ENCODE peak calls at places on chromosomes 3 and 15, in nine cellular contexts. C is amniotic stem cell; M is NCI-H2171; Y is C1 segment of cervical spinal cord; T is SK-N-SH; U is CD4-positive, alpha-beta T cell; S is stimulated activated CD8-positive, alpha-beta memory T cell treated with anti-CD3 and anti-CD28 coated beads, Interleukin-15, amount 100 ng/mL, for 4 hours; Z is GM12892; F is amygdala. O is an unnamed sample.

GRCh38 chr3:63538912-63539311 is 113.6 kb upstream of the SNTN start:
- DNase-seq in U (no peak), F (no peak), M (no peak), T (no peak), C (no peak), Z (no peak), Y (no peak), S (no peak), O (no peak)

GRCh38 chr3:191094057-191094456 is 105.0 kb upstream of the OSTN start:
- DNase-seq in T (no peak), U (no peak), Z (no peak), Y (no peak), F (no peak), C (peak; percentile 80), S (no peak), M (no peak), O (no peak)

GRCh38 chr3:9862391-9863235 is 17.4 kb downstream of the CIDEC start:
- DNase-seq in S (no peak), T (peak; percentile 53), U (no peak), C (no peak), F (no peak), M (no peak), Z (peak; percentile 56), Y (no peak), O (peak; percentile 53)

GRCh38 chr15:64597469-64597806 is 137.1 kb downstream of the ZNF609 start:
- DNase-seq in T (peak; percentile 67), S (no peak), Y (no peak), C (no peak), F (no peak), U (no peak), Z (no peak), M (peak; percentile 73), O (no peak)

GRCh38 chr3:48274452-48274851 is 33.5 kb downstream of the ZNF589 start:
- DNase-seq in Z (no peak), C (no peak), S (no peak), Y (no peak), F (no peak), M (no peak), T (no peak), U (no peak), O (no peak)

GRCh38 chr3:23153034-23153433 is 50.1 kb upstream of the UBE2E2 start:
- DNase-seq in Z (no peak), M (no peak), T (no peak), U (no peak), C (no peak), S (no peak), Y (no peak), F (no peak), O (no peak)

GRCh38 chr3:157436583-157437300 is at the start of gene PTX3:
- DNase-seq in U (no peak), Z (no peak), S (no peak), Y (no peak), F (peak; percentile 14), T (peak; percentile 8), C (peak; percentile 50), M (no peak), O (peak; percentile 8)

GRCh38 chr3:127077506-127078064 is 94.7 kb downstream of the PLXNA1 start:
- DNase-seq in T (no peak), Y (no peak), U (no peak), C (no peak), M (no peak), F (no peak), Z (no peak), S (no peak), O (no peak)

GRCh38 chr3:136535906-136536305 is 216.3 kb downstream of the STAG1 start:
- DNase-seq in M (no peak), Y (no peak), T (no peak), Z (no peak), F (no peak), S (no peak), C (no peak), U (no peak), O (no peak)

GRCh38 chr3:100384735-100385134 is 16.2 kb downstream of the TOMM70 start:
- DNase-seq in S (no peak), T (no peak), U (no peak), F (no peak), M (no peak), C (no peak), Z (no peak), Y (no peak), O (no peak)

GRCh38 chr3:123423026-123423425 is 25.9 kb downstream of the ADCY5 start:
- DNase-seq in C (no peak), Y (no peak), M (no peak), T (no peak), U (no peak), Z (no peak), F (no peak), S (no peak), O (no peak)

GRCh38 chr3:16728762-16729745 is 123.8 kb upstream of the DAZL start:
- DNase-seq in Z (no peak), M (no peak), U (no peak), F (no peak), Y (no peak), S (no peak), T (no peak), C (no peak), O (no peak)

GRCh38 chr3:125959317-125960065 is 9.5 kb upstream of the ROPN1B start:
- DNase-seq in C (no peak), F (no peak), Y (no peak), S (no peak), Z (peak; percentile 5), U (no peak), T (peak; percentile 25), M (no peak), O (no peak)

GRCh38 chr3:119834754-119835365 is 53.0 kb downstream of the NR1I2 start:
- DNase-seq in C (no peak), Z (no peak), F (no peak), T (no peak), U (no peak), S (no peak), Y (no peak), M (no peak), O (no peak)

GRCh38 chr3:14511971-14512943 is 27.9 kb downstream of the GRIP2 start:
- DNase-seq in F (no peak), U (peak; percentile 19), C (no peak), Z (no peak), M (no peak), T (no peak), S (no peak), Y (no peak), O (no peak)

GRCh38 chr3:151962891-151963290 is 89.4 kb downstream of the SUCNR1 start:
- DNase-seq in Y (no peak), U (no peak), T (no peak), Z (no peak), M (no peak), C (no peak), F (no peak), S (no peak), O (no peak)

GRCh38 chr15:94476681-94477080 is 245.3 kb downstream of the MCTP2 start:
- DNase-seq in T (no peak), Z (no peak), F (no peak), Y (no peak), C (no peak), S (no peak), M (no peak), U (no peak), O (no peak)

GRCh38 chr15:87873501-87873900 is 383.0 kb downstream of the NTRK3 start:
- DNase-seq in T (no peak), F (no peak), Z (no peak), S (no peak), U (no peak), Y (no peak), C (no peak), M (no peak), O (no peak)

GRCh38 chr3:43104786-43105185 is 1.1 kb downstream of the POMGNT2 start:
- DNase-seq in F (no peak), Z (no peak), S (no peak), C (no peak), Y (no peak), T (no peak), M (no peak), U (no peak), O (no peak)

GRCh38 chr15:95940431-95940985 is 390.0 kb upstream of the NR2F2 start:
- DNase-seq in U (no peak), T (no peak), Z (no peak), M (no peak), C (no peak), Y (no peak), S (no peak), F (no peak), O (no peak)

GRCh38 chr3:170470063-170471006 is 51.7 kb downstream of the CLDN11 start:
- DNase-seq in C (no peak), F (peak; percentile 72), U (no peak), S (no peak), M (peak; percentile 85), T (no peak), Z (no peak), Y (no peak), O (peak; percentile 21)

GRCh38 chr3:117104792-117105191 is 395.2 kb downstream of the TUSC7 start:
- DNase-seq in Y (no peak), Z (no peak), S (no peak), C (no peak), T (no peak), F (no peak), U (no peak), M (no peak), O (no peak)

O was measured in A549.